ENCODE peak calls at places on chromosomes 6 and 20, in nine cellular contexts. Q, X, I, V, P, Y, W, L and U are unnamed samples.

GRCh38 chr6:113649276-113649675 is 207.9 kb upstream of the MARCKS start:
- DNase-seq in Q (no peak), X (no peak), I (no peak), V (no peak), P (no peak), Y (no peak), W (no peak), L (no peak), U (no peak)

GRCh38 chr6:33818293-33818692 is 14.5 kb upstream of the MLN start:
- DNase-seq in Q (peak), X (no peak), I (no peak), V (no peak), P (no peak), Y (no peak), W (no peak), L (no peak), U (no peak)

GRCh38 chr6:159467473-159468041 is 225.5 kb downstream of the SOD2 start:
- DNase-seq in Q (no peak), X (no peak), I (no peak), V (no peak), P (peak), Y (no peak), W (no peak), L (no peak), U (no peak)

GRCh38 chr20:2261105-2261504 is 34.7 kb upstream of the TGM3 start:
- DNase-seq in Q (no peak), X (no peak), I (no peak), V (no peak), P (no peak), Y (no peak), W (no peak), L (no peak), U (no peak)

GRCh38 chr6:34179106-34179720 is 33.3 kb upstream of the GRM4 start:
- DNase-seq in Q (peak), X (no peak), I (no peak), V (no peak), P (no peak), Y (no peak), W (no peak), L (no peak), U (no peak)

GRCh38 chr6:11632795-11633511 is 95.4 kb downstream of the TMEM170B start:
- DNase-seq in Q (peak), X (no peak), I (no peak), V (no peak), P (no peak), Y (no peak), W (no peak), L (no peak), U (no peak)

GRCh38 chr6:3442444-3443220 is 14.2 kb downstream of the SLC22A23 start:
- DNase-seq in Q (no peak), X (no peak), I (no peak), V (no peak), P (no peak), Y (no peak), W (no peak), L (no peak), U (no peak)

GRCh38 chr20:44392776-44393607 is 37.5 kb downstream of the HNF4A start:
- DNase-seq in Q (no peak), X (no peak), I (no peak), V (no peak), P (no peak), Y (no peak), W (no peak), L (no peak), U (no peak)

GRCh38 chr20:50320910-50321796 is 130.5 kb downstream of the CEBPB start:
- DNase-seq in Q (peak), X (peak), I (no peak), V (no peak), P (no peak), Y (peak), W (no peak), L (no peak), U (no peak)

GRCh38 chr6:3739311-3739897 is 12.1 kb downstream of the PXDC1 start:
- DNase-seq in Q (peak), X (peak), I (no peak), V (no peak), P (no peak), Y (no peak), W (no peak), L (no peak), U (no peak)

GRCh38 chr6:156175971-156176421 is 601.2 kb upstream of the ARID1B start:
- DNase-seq in Q (peak), X (no peak), I (no peak), V (no peak), P (no peak), Y (no peak), W (peak), L (peak), U (no peak)

GRCh38 chr20:63599396-63600050 is 25.5 kb upstream of the HELZ2 start:
- DNase-seq in Q (peak), X (peak), I (no peak), V (no peak), P (no peak), Y (no peak), W (no peak), L (no peak), U (no peak)

GRCh38 chr20:51360451-51361230 is 181.9 kb downstream of the NFATC2 start:
- DNase-seq in Q (no peak), X (no peak), I (no peak), V (no peak), P (no peak), Y (no peak), W (no peak), L (no peak), U (no peak)

GRCh38 chr6:129141499-129141898 is 258.6 kb downstream of the LAMA2 start:
- DNase-seq in Q (no peak), X (no peak), I (no peak), V (no peak), P (no peak), Y (no peak), W (no peak), L (no peak), U (no peak)

GRCh38 chr6:63643862-63644261 is 8.3 kb downstream of the PHF3 start:
- DNase-seq in Q (no peak), X (no peak), I (no peak), V (no peak), P (peak), Y (no peak), W (no peak), L (no peak), U (no peak)

GRCh38 chr6:108497883-108498282 is 62.8 kb upstream of the FOXO3 start:
- DNase-seq in Q (no peak), X (no peak), I (no peak), V (no peak), P (peak), Y (no peak), W (peak), L (peak), U (no peak)

GRCh38 chr20:25254986-25255680 is 7.2 kb downstream of the PYGB start:
- DNase-seq in Q (peak), X (no peak), I (no peak), V (no peak), P (no peak), Y (no peak), W (no peak), L (no peak), U (no peak)

GRCh38 chr6:41039060-41039998 is at the start of gene UNC5CL:
- DNase-seq in Q (peak), X (no peak), I (no peak), V (peak), P (peak), Y (no peak), W (peak), L (peak), U (peak)

GRCh38 chr6:161410076-161410475 is 136.2 kb upstream of the AGPAT4 start:
- DNase-seq in Q (no peak), X (no peak), I (no peak), V (no peak), P (no peak), Y (no peak), W (no peak), L (no peak), U (no peak)

GRCh38 chr6:106961801-106962200 is 12.7 kb downstream of the CD24 start:
- DNase-seq in Q (no peak), X (no peak), I (no peak), V (no peak), P (no peak), Y (no peak), W (no peak), L (no peak), U (no peak)

GRCh38 chr20:62337558-62338293 is 29.4 kb downstream of the LAMA5 start:
- DNase-seq in Q (peak), X (peak), I (no peak), V (no peak), P (no peak), Y (no peak), W (no peak), L (no peak), U (no peak)

GRCh38 chr6:169824848-169825557 is 73.6 kb downstream of the ERMARD start:
- DNase-seq in Q (no peak), X (no peak), I (no peak), V (no peak), P (no peak), Y (no peak), W (no peak), L (no peak), U (no peak)

GRCh38 chr6:137995371-137995770 is 111.8 kb downstream of the PERP start:
- DNase-seq in Q (no peak), X (no peak), I (no peak), V (no peak), P (no peak), Y (no peak), W (no peak), L (no peak), U (no peak)

GRCh38 chr6:39357998-39358686 is 35.6 kb upstream of the KCNK16 start:
- DNase-seq in Q (no peak), X (no peak), I (no peak), V (no peak), P (no peak), Y (no peak), W (no peak), L (no peak), U (no peak)

GRCh38 chr6:924661-925060 is 231.7 kb upstream of the EXOC2 start:
- DNase-seq in Q (no peak), X (no peak), I (no peak), V (no peak), P (no peak), Y (no peak), W (no peak), L (no peak), U (no peak)

GRCh38 chr6:83846291-83846690 is 6.9 kb upstream of the RIPPLY2 start:
- DNase-seq in Q (no peak), X (no peak), I (no peak), V (no peak), P (no peak), Y (no peak), W (no peak), L (no peak), U (no peak)

GRCh38 chr20:54611701-54612487 is 136.5 kb downstream of the DOK5 start:
- DNase-seq in Q (no peak), X (no peak), I (no peak), V (no peak), P (no peak), Y (no peak), W (no peak), L (no peak), U (no peak)

GRCh38 chr6:89161326-89162046 is 15.6 kb downstream of the PM20D2 start:
- DNase-seq in Q (no peak), X (no peak), I (no peak), V (no peak), P (no peak), Y (no peak), W (no peak), L (no peak), U (no peak)

GRCh38 chr6:122789862-122790739 is 1.0 kb downstream of the SMPDL3A start:
- DNase-seq in Q (peak), X (no peak), I (no peak), V (no peak), P (peak), Y (no peak), W (no peak), L (peak), U (no peak)

GRCh38 chr6:151870375-151870774 is 62.9 kb downstream of the ESR1 start:
- DNase-seq in Q (no peak), X (no peak), I (no peak), V (no peak), P (no peak), Y (no peak), W (no peak), L (no peak), U (no peak)

GRCh38 chr6:34120953-34121675 is 24.8 kb downstream of the GRM4 start:
- DNase-seq in Q (no peak), X (no peak), I (no peak), V (no peak), P (no peak), Y (no peak), W (no peak), L (no peak), U (no peak)

GRCh38 chr20:32973077-32973717 is 31.0 kb downstream of the SUN5 start:
- DNase-seq in Q (no peak), X (no peak), I (no peak), V (no peak), P (peak), Y (no peak), W (no peak), L (no peak), U (no peak)